ENCODE peak calls at places on chromosomes 1 and 21, in seven cellular contexts. D, U, Z, T, J, Y and L are unnamed samples.

GRCh38 chr21:18443686-18444085 is 40.1 kb upstream of the TMPRSS15 start:
- DNase-seq in D (no peak), U (no peak), Z (no peak), T (no peak), J (no peak), Y (no peak), L (no peak)

GRCh38 chr1:225987491-225988316 is 11.4 kb downstream of the SDE2 start:
- DNase-seq in D (no peak), U (peak; percentile 16), Z (peak; percentile 40), T (no peak), J (no peak), Y (no peak), L (peak; percentile 56)

GRCh38 chr21:20308586-20308985 is 689.6 kb upstream of the NCAM2 start:
- DNase-seq in D (no peak), U (no peak), Z (no peak), T (no peak), J (no peak), Y (no peak), L (no peak)

GRCh38 chr1:54221867-54222484 is 22.0 kb downstream of the MRPL37 start:
- DNase-seq in D (no peak), U (no peak), Z (no peak), T (no peak), J (no peak), Y (no peak), L (no peak)

GRCh38 chr1:213989740-213990472 is 2.1 kb downstream of the PROX1 start:
- DNase-seq in D (no peak), U (no peak), Z (peak; percentile 35), T (no peak), J (no peak), Y (no peak), L (peak; percentile 4)

GRCh38 chr1:152159144-152159543 is at the start of gene RPTN:
- DNase-seq in D (no peak), U (no peak), Z (no peak), T (no peak), J (no peak), Y (no peak), L (no peak)

GRCh38 chr1:245516178-245516829 is 361.5 kb downstream of the KIF26B start:
- DNase-seq in D (no peak), U (no peak), Z (no peak), T (no peak), J (no peak), Y (no peak), L (peak; percentile 9)

GRCh38 chr1:227756172-227756959 is 21.1 kb downstream of the SNAP47 start:
- DNase-seq in D (no peak), U (no peak), Z (no peak), T (no peak), J (no peak), Y (no peak), L (no peak)

GRCh38 chr1:232278925-232279324 is 351.0 kb downstream of the SIPA1L2 start:
- DNase-seq in D (no peak), U (no peak), Z (no peak), T (no peak), J (no peak), Y (no peak), L (no peak)

GRCh38 chr21:33374080-33374873 is 28.9 kb upstream of the IFNGR2 start:
- DNase-seq in D (no peak), U (peak; percentile 38), Z (peak; percentile 38), T (peak; percentile 31), J (peak; percentile 45), Y (no peak), L (peak; percentile 68)

GRCh38 chr1:31739281-31739853 is 24.8 kb downstream of the ADGRB2 start:
- DNase-seq in D (no peak), U (no peak), Z (no peak), T (no peak), J (no peak), Y (no peak), L (no peak)

GRCh38 chr1:162973381-162973795 is 95.8 kb upstream of the RGS4 start:
- DNase-seq in D (no peak), U (no peak), Z (no peak), T (no peak), J (peak; percentile 46), Y (no peak), L (peak; percentile 90)

GRCh38 chr21:33069994-33070811 is at the start of gene OLIG1:
- DNase-seq in D (peak; percentile 68), U (peak; percentile 75), Z (peak; percentile 43), T (no peak), J (no peak), Y (no peak), L (peak; percentile 36)

GRCh38 chr1:201946224-201946908 is at the start of gene LMOD1:
- DNase-seq in D (no peak), U (no peak), Z (no peak), T (no peak), J (no peak), Y (peak; percentile 95), L (peak; percentile 91)

GRCh38 chr1:11059990-11060948 is at the start of gene SRM:
- DNase-seq in D (peak; percentile 68), U (peak; percentile 95), Z (peak; percentile 42), T (peak; percentile 77), J (no peak), Y (peak; percentile 93), L (peak; percentile 89)

GRCh38 chr1:227124461-227124860 is 184.4 kb downstream of the COQ8A start:
- DNase-seq in D (no peak), U (no peak), Z (no peak), T (no peak), J (no peak), Y (no peak), L (no peak)

GRCh38 chr1:15885701-15886612 is 38.5 kb downstream of the SPEN start:
- DNase-seq in D (peak; percentile 82), U (peak; percentile 92), Z (peak; percentile 56), T (peak; percentile 4), J (peak; percentile 92), Y (peak; percentile 99), L (peak; percentile 96)

GRCh38 chr1:162633327-162633762 is 1.1 kb downstream of the DDR2 start:
- DNase-seq in D (no peak), U (no peak), Z (no peak), T (no peak), J (no peak), Y (no peak), L (peak; percentile 63)

GRCh38 chr1:1521331-1521730 is 9.4 kb downstream of the ATAD3A start:
- DNase-seq in D (no peak), U (no peak), Z (no peak), T (no peak), J (no peak), Y (no peak), L (no peak)

GRCh38 chr1:39632491-39633417 is 6.7 kb downstream of the HEYL start:
- DNase-seq in D (no peak), U (no peak), Z (no peak), T (no peak), J (no peak), Y (peak; percentile 75), L (peak; percentile 53)

GRCh38 chr1:64112281-64112680 is 91.1 kb upstream of the UBE2U start:
- DNase-seq in D (no peak), U (no peak), Z (no peak), T (no peak), J (no peak), Y (no peak), L (peak; percentile 85)

GRCh38 chr1:9260086-9260766 is 25.7 kb downstream of the H6PD start:
- DNase-seq in D (no peak), U (no peak), Z (no peak), T (no peak), J (no peak), Y (no peak), L (no peak)

GRCh38 chr21:34511154-34511553 is 856 bp downstream of the KCNE1 start:
- DNase-seq in D (no peak), U (no peak), Z (no peak), T (no peak), J (no peak), Y (no peak), L (no peak)

GRCh38 chr21:37281993-37282392 is 14.9 kb upstream of the VPS26C start:
- DNase-seq in D (no peak), U (no peak), Z (peak; percentile 2), T (no peak), J (no peak), Y (no peak), L (no peak)

GRCh38 chr1:22121421-22121911 is 21.4 kb downstream of the WNT4 start:
- DNase-seq in D (no peak), U (no peak), Z (no peak), T (no peak), J (no peak), Y (no peak), L (no peak)

GRCh38 chr21:31337086-31337485 is 7.0 kb downstream of the TIAM1 start:
- DNase-seq in D (no peak), U (no peak), Z (no peak), T (no peak), J (no peak), Y (no peak), L (no peak)

GRCh38 chr21:32322676-32323075 is 24.0 kb downstream of the MRAP start:
- DNase-seq in D (no peak), U (no peak), Z (no peak), T (no peak), J (no peak), Y (no peak), L (no peak)

GRCh38 chr1:198125995-198126758 is 30.6 kb upstream of the NEK7 start:
- DNase-seq in D (no peak), U (no peak), Z (no peak), T (no peak), J (no peak), Y (no peak), L (peak; percentile 89)